ENCODE peak calls at places on chromosomes 4 and X, in eight cellular contexts. I is kidney; T is ovary; C is CD4-positive, alpha-beta T cell; D is neural crest cell; N is sigmoid colon; E is endothelial cell; U is WTC11. P is an unnamed sample.

GRCh38 chrX:108091878-108092291 is 307 bp downstream of the ATG4A start:
- DNase-seq in T (no peak), U (no peak), E (no peak), C (no peak), N (no peak), D (no peak), I (no peak), P (no peak)

GRCh38 chr4:89800527-89801103 is 36.3 kb downstream of the SNCA start:
- DNase-seq in D (no peak), C (no peak), N (no peak), E (no peak), T (no peak), I (no peak), U (no peak), P (no peak)

GRCh38 chr4:183830438-183830985 is 74.6 kb upstream of the STOX2 start:
- DNase-seq in N (no peak), D (no peak), I (no peak), E (no peak), C (no peak), U (no peak), T (no peak), P (no peak)

GRCh38 chr4:141898336-141898735 is 262.0 kb downstream of the IL15 start:
- DNase-seq in T (no peak), E (no peak), I (no peak), D (no peak), C (no peak), U (no peak), N (no peak), P (no peak)

GRCh38 chr4:184782731-184783472 is 42.9 kb downstream of the ACSL1 start:
- DNase-seq in C (no peak), I (peak; percentile 87), U (no peak), N (no peak), D (no peak), T (no peak), E (no peak), P (no peak)

GRCh38 chrX:119871599-119872395 is at the start of the genes NDUFA1 and RNF113A:
- DNase-seq in C (peak; percentile 83), T (peak; percentile 82), D (peak; percentile 58), U (peak; percentile 70), I (peak; percentile 95), N (peak; percentile 92), E (peak; percentile 66), P (peak; percentile 38)

GRCh38 chr4:130336585-130337217 is 1240.7 kb downstream of the C4orf33 start:
- DNase-seq in U (no peak), I (no peak), C (no peak), T (no peak), D (no peak), E (no peak), N (no peak), P (no peak)

GRCh38 chr4:16573744-16574143 is 324.7 kb downstream of the LDB2 start:
- DNase-seq in C (no peak), D (no peak), I (no peak), U (no peak), N (no peak), E (no peak), T (peak; percentile 46), P (no peak)

GRCh38 chr4:1976416-1977352 is 32.1 kb downstream of the NELFA start:
- DNase-seq in N (no peak), U (no peak), E (no peak), T (no peak), I (no peak), C (no peak), D (no peak), P (no peak)

GRCh38 chrX:70481871-70482270 is 37.2 kb downstream of the DLG3 start:
- DNase-seq in C (no peak), D (no peak), T (no peak), I (no peak), U (no peak), N (no peak), E (no peak), P (no peak)

GRCh38 chr4:151894246-151894645 is 133.4 kb upstream of the GATB start:
- DNase-seq in T (no peak), D (no peak), C (no peak), I (no peak), E (no peak), U (no peak), N (no peak), P (no peak)

GRCh38 chr4:152065545-152065944 is 304.7 kb upstream of the GATB start:
- DNase-seq in U (no peak), C (no peak), I (no peak), T (no peak), D (no peak), N (no peak), E (no peak), P (no peak)

GRCh38 chrX:115030635-115031034 is 13.2 kb upstream of the IL13RA2 start:
- DNase-seq in U (no peak), I (no peak), E (no peak), T (no peak), N (no peak), C (no peak), D (no peak), P (no peak)

GRCh38 chr4:152454398-152455011 is 81.4 kb downstream of the FBXW7 start:
- DNase-seq in D (no peak), T (no peak), U (no peak), N (no peak), E (no peak), I (no peak), C (no peak), P (no peak)

GRCh38 chr4:80876810-80877209 is 153.7 kb upstream of the BMP3 start:
- DNase-seq in D (no peak), N (no peak), U (no peak), C (no peak), I (no peak), T (no peak), E (no peak), P (no peak)

GRCh38 chrX:134570509-134570846 is 87.8 kb downstream of the PLAC1 start:
- DNase-seq in U (no peak), I (no peak), C (no peak), N (no peak), E (no peak), T (no peak), D (no peak), P (no peak)

GRCh38 chr4:7338059-7338452 is 96.7 kb downstream of the PSAPL1 start:
- DNase-seq in T (no peak), C (no peak), I (no peak), D (no peak), U (no peak), E (no peak), N (no peak), P (no peak)

GRCh38 chr4:149176019-149176418 is 639.6 kb downstream of the IQCM start:
- DNase-seq in U (peak; percentile 25), D (no peak), E (no peak), N (no peak), T (no peak), I (no peak), C (no peak), P (no peak)

GRCh38 chrX:115018040-115018647 is 728 bp upstream of the IL13RA2 start:
- DNase-seq in U (peak; percentile 11), I (no peak), N (no peak), T (no peak), C (no peak), D (no peak), E (no peak), P (no peak)

GRCh38 chr4:174919886-174920423 is 1.8 kb downstream of the ADAM29 start:
- DNase-seq in T (no peak), I (no peak), C (no peak), E (no peak), U (no peak), D (no peak), N (no peak), P (no peak)

GRCh38 chr4:138341739-138342415 is 99.7 kb upstream of the SLC7A11 start:
- DNase-seq in N (no peak), E (no peak), T (no peak), C (no peak), D (no peak), U (no peak), I (no peak), P (no peak)

GRCh38 chrX:55451990-55452824 is at the start of gene MAGEH1:
- DNase-seq in T (peak; percentile 76), E (peak; percentile 56), U (peak; percentile 54), N (peak; percentile 92), C (peak; percentile 74), D (peak; percentile 46), I (peak; percentile 94), P (peak; percentile 29)

DNA sequence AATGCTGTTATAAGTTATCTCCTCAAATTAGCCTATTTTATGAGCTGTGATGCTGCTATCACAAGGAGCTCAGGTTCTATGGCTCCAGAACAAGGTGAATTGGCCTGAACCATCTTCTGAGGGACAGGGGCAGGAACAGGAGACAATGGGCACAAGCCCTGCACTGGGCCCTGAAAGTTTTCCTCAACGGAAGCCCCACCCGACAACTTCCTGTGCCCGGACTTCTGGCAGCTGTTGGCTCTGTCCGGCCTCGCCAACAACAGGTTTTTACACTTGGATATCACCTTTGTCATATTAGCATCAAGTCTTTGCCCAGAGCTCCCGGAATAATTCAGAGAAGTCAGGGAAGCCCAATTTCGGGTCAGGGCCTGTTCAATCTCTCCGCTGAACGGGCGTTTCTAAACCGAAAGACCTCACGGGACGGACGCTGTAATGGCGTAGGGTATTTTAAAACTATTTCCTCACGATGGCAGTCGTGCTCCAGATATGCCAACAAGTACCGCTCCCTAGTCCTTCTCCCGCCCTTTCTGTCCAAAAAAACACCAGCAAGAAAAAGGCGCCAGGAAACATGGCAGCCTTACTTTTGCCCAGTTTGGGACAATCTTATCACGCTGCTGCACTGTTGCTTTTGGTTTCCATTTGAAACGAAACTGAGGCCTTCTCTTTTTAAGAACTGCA is 201.0 kb upstream of the STK26 start:
- DNase-seq in I (peak; percentile 76), C (no peak), E (no peak), U (no peak), T (peak; percentile 76), N (peak; percentile 90), D (no peak), P (no peak)
- TF ChIP-seq CTCF in I (peak; percentile 9), C (no peak), E (no peak), U (no peak), T (peak; percentile 26), N (no peak), D (no peak), P (no peak)

GRCh38 chrX:12447448-12448154 is 309.3 kb downstream of the FRMPD4 start:
- DNase-seq in N (peak; percentile 65), C (no peak), U (no peak), E (no peak), T (no peak), I (no peak), D (no peak), P (no peak)
- TF ChIP-seq CTCF in N (no peak), C (no peak), U (no peak), E (no peak), T (no peak), I (no peak), D (no peak), P (no peak)

GRCh38 chr4:17762705-17763104 is 18.7 kb downstream of the FAM184B start:
- DNase-seq in T (no peak), D (no peak), I (no peak), U (no peak), N (no peak), C (no peak), E (no peak), P (no peak)
- TF ChIP-seq CTCF in T (no peak), D (no peak), I (peak; percentile 4), U (no peak), N (no peak), C (no peak), E (no peak), P (no peak)

DNA sequence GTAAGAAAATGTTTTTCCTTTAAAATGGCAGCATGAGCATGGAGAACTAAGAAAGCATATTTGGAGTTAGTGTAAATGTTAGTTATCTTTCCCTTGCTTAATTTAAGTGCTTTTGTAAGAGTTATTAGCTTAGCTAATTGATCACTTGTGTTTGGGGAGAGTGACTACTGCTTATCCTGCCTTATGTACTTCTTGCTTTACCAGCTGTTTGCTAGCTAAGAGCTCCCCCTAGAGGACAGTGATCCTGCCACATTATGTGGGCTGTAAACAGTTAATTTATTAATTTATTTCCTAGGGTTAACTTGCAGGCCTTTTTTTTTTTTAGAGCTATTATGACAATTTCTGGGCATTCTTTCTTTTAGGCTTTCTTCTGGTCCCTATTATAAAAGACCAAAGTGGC is 435.8 kb downstream of the MAGEB5 start:
- DNase-seq in I (no peak), U (no peak), E (no peak), D (no peak), N (no peak), T (no peak), C (no peak), P (no peak)
- TF ChIP-seq CTCF in I (no peak), U (no peak), E (no peak), D (peak; percentile 24), N (no peak), T (no peak), C (no peak), P (no peak)

P was measured in progenitor cell of endocrine pancreas.